ENCODE peak calls at places on chromosomes 4 and X, in eight cellular contexts. One of them, this sample, is unnamed.
A peak's percentile ranks its signal among the peaks of the same experiment; 100 is the strongest.

GRCh38 chr4:99711657-99712056 is 54.0 kb upstream of the C4orf54 start:
- DNase-seq in breast epithelium: no peak
- DNase-seq in HL-60: no peak
- DNase-seq in SK-N-SH: no peak
- DNase-seq in HCT116: no peak
- DNase-seq in endothelial cell of umbilical vein: no peak
- DNase-seq in GM12878: no peak
- DNase-seq in esophagus muscularis mucosa: no peak
- DNase-seq in this sample: no peak

GRCh38 chr4:141329174-141329569 is 108.5 kb downstream of the ZNF330 start:
- DNase-seq in breast epithelium: no peak
- DNase-seq in HL-60: peak; percentile 42
- DNase-seq in SK-N-SH: no peak
- DNase-seq in HCT116: no peak
- DNase-seq in endothelial cell of umbilical vein: no peak
- DNase-seq in GM12878: no peak
- DNase-seq in esophagus muscularis mucosa: no peak
- DNase-seq in this sample: no peak

GRCh38 chr4:28481565-28481964 is 1620.9 kb downstream of the STIM2 start:
- DNase-seq in breast epithelium: peak; percentile 22
- DNase-seq in HL-60: no peak
- DNase-seq in SK-N-SH: no peak
- DNase-seq in HCT116: no peak
- DNase-seq in endothelial cell of umbilical vein: no peak
- DNase-seq in GM12878: no peak
- DNase-seq in esophagus muscularis mucosa: no peak
- DNase-seq in this sample: no peak

GRCh38 chr4:8379281-8379680 is 61.2 kb downstream of the ACOX3 start:
- DNase-seq in breast epithelium: no peak
- DNase-seq in HL-60: no peak
- DNase-seq in SK-N-SH: no peak
- DNase-seq in HCT116: no peak
- DNase-seq in endothelial cell of umbilical vein: no peak
- DNase-seq in GM12878: no peak
- DNase-seq in esophagus muscularis mucosa: no peak
- DNase-seq in this sample: no peak

GRCh38 chr4:176217510-176217909 is 22.1 kb upstream of the SPATA4 start:
- DNase-seq in breast epithelium: no peak
- DNase-seq in HL-60: no peak
- DNase-seq in SK-N-SH: no peak
- DNase-seq in HCT116: no peak
- DNase-seq in endothelial cell of umbilical vein: no peak
- DNase-seq in GM12878: no peak
- DNase-seq in esophagus muscularis mucosa: no peak
- DNase-seq in this sample: no peak

GRCh38 chr4:138659640-138660325 is 355.8 kb upstream of the NOCT start:
- DNase-seq in breast epithelium: no peak
- DNase-seq in HL-60: no peak
- DNase-seq in SK-N-SH: no peak
- DNase-seq in HCT116: no peak
- DNase-seq in endothelial cell of umbilical vein: no peak
- DNase-seq in GM12878: no peak
- DNase-seq in esophagus muscularis mucosa: no peak
- DNase-seq in this sample: no peak

GRCh38 chr4:151865744-151866143 is 104.9 kb upstream of the GATB start:
- DNase-seq in breast epithelium: no peak
- DNase-seq in HL-60: no peak
- DNase-seq in SK-N-SH: no peak
- DNase-seq in HCT116: no peak
- DNase-seq in endothelial cell of umbilical vein: no peak
- DNase-seq in GM12878: no peak
- DNase-seq in esophagus muscularis mucosa: no peak
- DNase-seq in this sample: no peak

GRCh38 chrX:20969565-20969964 is 404.7 kb upstream of the CNKSR2 start:
- DNase-seq in breast epithelium: no peak
- DNase-seq in HL-60: no peak
- DNase-seq in SK-N-SH: no peak
- DNase-seq in HCT116: no peak
- DNase-seq in endothelial cell of umbilical vein: no peak
- DNase-seq in GM12878: no peak
- DNase-seq in esophagus muscularis mucosa: no peak
- DNase-seq in this sample: no peak

GRCh38 chr4:154626793-154627484 is 14.5 kb upstream of the FGG start:
- DNase-seq in breast epithelium: peak; percentile 38
- DNase-seq in HL-60: no peak
- DNase-seq in SK-N-SH: peak; percentile 79
- DNase-seq in HCT116: peak; percentile 63
- DNase-seq in endothelial cell of umbilical vein: peak; percentile 46
- DNase-seq in GM12878: no peak
- DNase-seq in esophagus muscularis mucosa: no peak
- DNase-seq in this sample: no peak

GRCh38 chr4:124178449-124179021 is 534.0 kb downstream of the ANKRD50 start:
- DNase-seq in breast epithelium: no peak
- DNase-seq in HL-60: no peak
- DNase-seq in SK-N-SH: no peak
- DNase-seq in HCT116: no peak
- DNase-seq in endothelial cell of umbilical vein: peak; percentile 36
- DNase-seq in GM12878: no peak
- DNase-seq in esophagus muscularis mucosa: no peak
- DNase-seq in this sample: no peak

GRCh38 chr4:2078584-2078983 is 19.5 kb downstream of the NAT8L start:
- DNase-seq in breast epithelium: no peak
- DNase-seq in HL-60: no peak
- DNase-seq in SK-N-SH: no peak
- DNase-seq in HCT116: no peak
- DNase-seq in endothelial cell of umbilical vein: no peak
- DNase-seq in GM12878: no peak
- DNase-seq in esophagus muscularis mucosa: no peak
- DNase-seq in this sample: no peak

GRCh38 chrX:65035451-65035779 is 59.2 kb upstream of the ZC4H2 start:
- DNase-seq in breast epithelium: no peak
- DNase-seq in HL-60: no peak
- DNase-seq in SK-N-SH: peak; percentile 46
- DNase-seq in HCT116: no peak
- DNase-seq in endothelial cell of umbilical vein: no peak
- DNase-seq in GM12878: no peak
- DNase-seq in esophagus muscularis mucosa: no peak
- DNase-seq in this sample: no peak

GRCh38 chr4:8730681-8731080 is 138.1 kb downstream of the CPZ start:
- DNase-seq in breast epithelium: no peak
- DNase-seq in HL-60: no peak
- DNase-seq in SK-N-SH: no peak
- DNase-seq in HCT116: no peak
- DNase-seq in endothelial cell of umbilical vein: no peak
- DNase-seq in GM12878: no peak
- DNase-seq in esophagus muscularis mucosa: peak; percentile 66
- DNase-seq in this sample: no peak

GRCh38 chr4:158818595-158818994 is 49.8 kb downstream of the FNIP2 start:
- DNase-seq in breast epithelium: no peak
- DNase-seq in HL-60: no peak
- DNase-seq in SK-N-SH: no peak
- DNase-seq in HCT116: no peak
- DNase-seq in endothelial cell of umbilical vein: peak; percentile 17
- DNase-seq in GM12878: no peak
- DNase-seq in esophagus muscularis mucosa: no peak
- DNase-seq in this sample: no peak

GRCh38 chr4:145760961-145761929 is 81.3 kb downstream of the C4orf51 start:
- DNase-seq in breast epithelium: no peak
- DNase-seq in HL-60: no peak
- DNase-seq in SK-N-SH: no peak
- DNase-seq in HCT116: no peak
- DNase-seq in endothelial cell of umbilical vein: no peak
- DNase-seq in GM12878: no peak
- DNase-seq in esophagus muscularis mucosa: peak; percentile 80
- DNase-seq in this sample: no peak

GRCh38 chr4:168908859-168909390 is 101.1 kb downstream of the CBR4 start:
- DNase-seq in breast epithelium: no peak
- DNase-seq in HL-60: no peak
- DNase-seq in SK-N-SH: no peak
- DNase-seq in HCT116: no peak
- DNase-seq in endothelial cell of umbilical vein: no peak
- DNase-seq in GM12878: no peak
- DNase-seq in esophagus muscularis mucosa: no peak
- DNase-seq in this sample: no peak

GRCh38 chr4:84971319-84971932 is 4.9 kb upstream of the WDFY3 start:
- DNase-seq in breast epithelium: no peak
- DNase-seq in HL-60: peak; percentile 28
- DNase-seq in SK-N-SH: peak; percentile 30
- DNase-seq in HCT116: peak; percentile 26
- DNase-seq in endothelial cell of umbilical vein: peak; percentile 63
- DNase-seq in GM12878: no peak
- DNase-seq in esophagus muscularis mucosa: no peak
- DNase-seq in this sample: no peak

GRCh38 chr4:127261476-127261875 is 371.3 kb upstream of the INTU start:
- DNase-seq in breast epithelium: no peak
- DNase-seq in HL-60: no peak
- DNase-seq in SK-N-SH: no peak
- DNase-seq in HCT116: no peak
- DNase-seq in endothelial cell of umbilical vein: no peak
- DNase-seq in GM12878: no peak
- DNase-seq in esophagus muscularis mucosa: no peak
- DNase-seq in this sample: no peak

GRCh38 chr4:187172340-187172761 is 448.7 kb upstream of the FAT1 start:
- DNase-seq in breast epithelium: no peak
- DNase-seq in HL-60: no peak
- DNase-seq in SK-N-SH: peak; percentile 30
- DNase-seq in HCT116: no peak
- DNase-seq in endothelial cell of umbilical vein: no peak
- DNase-seq in GM12878: no peak
- DNase-seq in esophagus muscularis mucosa: no peak
- DNase-seq in this sample: no peak

DNA sequence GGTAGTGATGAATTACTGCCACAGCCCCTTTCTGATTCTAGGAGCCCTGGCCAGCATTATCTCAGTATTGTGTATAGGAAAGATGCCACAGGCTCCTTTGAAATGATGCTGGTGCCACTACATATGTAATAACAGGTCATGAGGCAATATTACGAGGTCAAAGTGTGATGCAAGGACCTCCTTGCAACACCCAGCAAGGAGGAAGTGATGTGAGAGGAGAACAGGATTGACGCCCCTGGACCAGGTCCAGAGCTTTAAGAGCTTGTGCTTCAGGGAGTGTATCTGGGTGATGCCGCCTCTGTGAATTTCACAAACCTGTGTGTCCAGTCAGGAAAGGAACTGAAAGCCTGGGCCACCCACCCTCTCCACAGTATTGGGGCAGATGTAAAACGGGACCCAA is 261.8 kb downstream of the MID1IP1 start:
- DNase-seq in breast epithelium: no peak
- DNase-seq in HL-60: peak; percentile 88
- DNase-seq in SK-N-SH: no peak
- DNase-seq in HCT116: no peak
- DNase-seq in endothelial cell of umbilical vein: no peak
- DNase-seq in GM12878: no peak
- DNase-seq in esophagus muscularis mucosa: no peak
- DNase-seq in this sample: no peak
- TF ChIP-seq POLR2AphosphoS5 in breast epithelium: no peak
- TF ChIP-seq POLR2AphosphoS5 in HL-60: peak; percentile 29
- TF ChIP-seq POLR2AphosphoS5 in SK-N-SH: no peak
- TF ChIP-seq POLR2AphosphoS5 in HCT116: no peak
- TF ChIP-seq POLR2AphosphoS5 in endothelial cell of umbilical vein: no peak
- TF ChIP-seq POLR2AphosphoS5 in GM12878: no peak
- TF ChIP-seq POLR2AphosphoS5 in esophagus muscularis mucosa: no peak
- TF ChIP-seq POLR2AphosphoS5 in this sample: no peak

GRCh38 chr4:96352051-96352517 is 512.2 kb downstream of the PDHA2 start:
- DNase-seq in breast epithelium: no peak
- DNase-seq in HL-60: peak; percentile 0
- DNase-seq in SK-N-SH: peak; percentile 16
- DNase-seq in HCT116: peak; percentile 34
- DNase-seq in endothelial cell of umbilical vein: peak; percentile 77
- DNase-seq in GM12878: no peak
- DNase-seq in esophagus muscularis mucosa: no peak
- DNase-seq in this sample: no peak
- TF ChIP-seq CTCF in breast epithelium: no peak
- TF ChIP-seq CTCF in HL-60: no peak
- TF ChIP-seq CTCF in SK-N-SH: peak; percentile 63
- TF ChIP-seq CTCF in HCT116: peak; percentile 48
- TF ChIP-seq CTCF in endothelial cell of umbilical vein: peak; percentile 13
- TF ChIP-seq CTCF in GM12878: peak; percentile 40
- TF ChIP-seq CTCF in esophagus muscularis mucosa: no peak
- TF ChIP-seq CTCF in this sample: no peak

DNA sequence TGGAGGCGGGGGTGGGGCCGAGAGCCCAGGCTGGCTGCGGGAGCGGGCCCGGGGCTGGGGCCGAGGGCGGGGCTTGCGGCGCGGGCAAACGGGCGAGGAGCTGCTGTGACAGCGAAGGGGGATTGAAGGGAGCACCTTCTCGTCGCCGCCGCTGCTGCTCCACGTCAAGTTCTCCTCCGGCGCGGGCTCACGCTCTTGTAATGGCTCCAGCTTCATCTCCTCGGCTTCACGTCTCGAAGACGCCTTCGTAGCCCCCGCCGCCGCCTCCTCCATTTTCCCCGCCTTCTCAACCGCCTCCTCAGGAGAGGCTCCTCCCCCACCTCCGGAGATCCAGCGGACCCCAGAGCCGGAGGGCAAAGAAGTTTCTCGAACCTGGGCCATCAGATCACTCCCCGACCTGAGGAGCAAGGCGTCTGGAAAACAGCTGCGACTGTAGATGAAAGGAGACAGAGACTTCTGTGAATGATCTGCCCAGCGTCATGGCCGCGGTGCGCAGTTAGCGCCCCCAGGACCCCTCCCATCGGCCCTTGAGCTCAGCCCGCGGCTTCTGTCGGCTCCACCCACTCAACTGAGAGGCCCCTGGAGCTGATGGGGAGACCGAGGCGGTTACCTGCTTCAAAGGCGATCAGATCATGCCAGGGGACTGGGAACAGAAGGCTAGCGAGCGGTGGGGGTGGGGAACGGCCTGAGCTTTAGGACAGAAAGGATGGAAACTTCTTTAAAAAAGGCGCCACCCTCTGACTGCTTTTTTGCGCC is 911 bp downstream of the USP51 start:
- DNase-seq in breast epithelium: peak; percentile 58
- DNase-seq in HL-60: no peak
- DNase-seq in SK-N-SH: peak; percentile 83
- DNase-seq in HCT116: no peak
- DNase-seq in endothelial cell of umbilical vein: peak; percentile 73
- DNase-seq in GM12878: peak; percentile 8
- DNase-seq in esophagus muscularis mucosa: peak; percentile 91
- DNase-seq in this sample: peak; percentile 89
- TF ChIP-seq POLR2AphosphoS5 in breast epithelium: no peak
- TF ChIP-seq POLR2AphosphoS5 in HL-60: no peak
- TF ChIP-seq POLR2AphosphoS5 in SK-N-SH: no peak
- TF ChIP-seq POLR2AphosphoS5 in HCT116: no peak
- TF ChIP-seq POLR2AphosphoS5 in endothelial cell of umbilical vein: no peak
- TF ChIP-seq POLR2AphosphoS5 in GM12878: no peak
- TF ChIP-seq POLR2AphosphoS5 in esophagus muscularis mucosa: peak; percentile 3
- TF ChIP-seq POLR2AphosphoS5 in this sample: no peak

DNA sequence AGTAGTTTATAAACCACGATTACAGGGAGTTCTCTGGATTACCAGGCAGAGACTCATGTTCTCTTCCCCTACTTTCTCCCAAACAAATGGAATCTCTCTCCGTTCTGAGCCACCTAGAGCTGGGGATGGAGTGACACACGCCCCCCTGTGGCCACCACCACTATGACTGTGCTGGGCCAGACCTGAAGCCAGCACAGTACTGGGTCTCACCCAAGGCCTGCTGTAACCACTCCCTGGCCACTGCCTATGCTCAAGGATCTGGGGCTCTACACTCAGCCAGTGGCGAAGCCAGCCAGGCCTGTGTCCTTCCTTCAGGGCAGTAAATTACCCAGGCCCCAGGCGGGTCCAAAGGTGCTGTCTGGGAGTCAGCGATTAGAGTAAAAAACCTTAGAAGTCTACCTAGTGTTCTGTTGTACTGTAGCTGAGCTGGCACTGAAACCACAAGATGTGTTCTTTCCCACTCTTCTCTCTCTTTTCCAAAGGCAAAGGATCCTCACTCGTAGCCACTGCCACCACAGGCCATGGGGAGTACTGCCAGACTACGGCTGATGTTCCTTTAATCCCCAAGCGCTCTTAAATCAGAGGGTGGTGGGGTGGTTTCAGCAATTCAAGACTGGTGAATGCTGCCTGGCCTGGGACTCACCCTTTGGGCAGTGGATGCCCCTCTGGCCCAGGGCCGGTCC is 412.2 kb upstream of the ARX start:
- DNase-seq in breast epithelium: no peak
- DNase-seq in HL-60: no peak
- DNase-seq in SK-N-SH: no peak
- DNase-seq in HCT116: no peak
- DNase-seq in endothelial cell of umbilical vein: no peak
- DNase-seq in GM12878: no peak
- DNase-seq in esophagus muscularis mucosa: no peak
- DNase-seq in this sample: no peak
- TF ChIP-seq CTCF in breast epithelium: no peak
- TF ChIP-seq CTCF in HL-60: no peak
- TF ChIP-seq CTCF in SK-N-SH: peak; percentile 17
- TF ChIP-seq CTCF in HCT116: no peak
- TF ChIP-seq CTCF in endothelial cell of umbilical vein: no peak
- TF ChIP-seq CTCF in GM12878: no peak
- TF ChIP-seq CTCF in esophagus muscularis mucosa: no peak
- TF ChIP-seq CTCF in this sample: no peak